ENCODE peak calls at places on chromosomes 12 and 14, in ten cellular contexts. T, X, K, M, W, H, Z, Y, C and S are unnamed samples. For H3K4me1, the result is how much of the 10 kb centered on the place peaks cover.

GRCh38 chr12:76633415-76633814 is 73.8 kb upstream of the OSBPL8 start:
- DNase-seq in T (no peak), M (peak), X (no peak), C (no peak), H (no peak), K (no peak), Z (no peak), W (peak), Y (no peak), S (no peak)

GRCh38 chr14:100416921-100417451 is 93.8 kb downstream of the SLC25A47 start:
- DNase-seq in Y (no peak), H (no peak), M (no peak), C (no peak), T (peak), Z (no peak), W (no peak), X (peak), K (no peak), S (no peak)

GRCh38 chr14:93045965-93046695 is 69.6 kb downstream of the ITPK1 start:
- DNase-seq in Z (no peak), M (peak), Y (no peak), H (no peak), T (no peak), K (no peak), X (no peak), C (no peak), W (peak), S (no peak)

GRCh38 chr14:89325959-89326358 is 91.1 kb downstream of the FOXN3 start:
- DNase-seq in Y (peak), X (no peak), T (no peak), Z (no peak), K (no peak), W (no peak), M (no peak), C (no peak), H (no peak), S (no peak)

GRCh38 chr12:96687719-96688118 is 198.3 kb downstream of the CFAP54 start:
- DNase-seq in Y (no peak), W (no peak), C (no peak), H (no peak), K (no peak), X (no peak), T (no peak), M (no peak), Z (no peak), S (no peak)

GRCh38 chr14:96285667-96286066 is 29.7 kb downstream of the BDKRB1 start:
- DNase-seq in Y (no peak), M (peak), X (no peak), W (no peak), Z (peak), H (no peak), C (peak), K (no peak), T (no peak), S (no peak)

GRCh38 chr14:72451081-72451972 is 442.6 kb downstream of the DPF3 start:
- DNase-seq in W (no peak), H (no peak), Z (no peak), T (peak), M (no peak), K (no peak), X (no peak), Y (no peak), C (no peak), S (no peak)

GRCh38 chr12:95118138-95118787 is 44.8 kb upstream of the NR2C1 start:
- DNase-seq in H (no peak), C (no peak), M (no peak), X (peak), Y (peak), Z (no peak), W (no peak), T (no peak), K (no peak), S (no peak)

GRCh38 chr14:58455593-58456265 is 28.2 kb downstream of the KIAA0586 start:
- DNase-seq in W (no peak), K (no peak), Y (no peak), T (no peak), X (peak), Z (no peak), M (no peak), C (no peak), H (no peak), S (no peak)

GRCh38 chr12:9669534-9669933 is at the start of gene CLEC2D:
- DNase-seq in X (no peak), C (no peak), M (no peak), H (no peak), K (no peak), Y (no peak), W (no peak), T (no peak), Z (no peak), S (no peak)

GRCh38 chr14:61568572-61569011 is 126.7 kb upstream of the HIF1A start:
- DNase-seq in K (peak), C (no peak), X (no peak), W (no peak), H (peak), Y (no peak), Z (no peak), T (peak), M (no peak), S (no peak)

GRCh38 chr14:103302966-103303365 is 31.1 kb upstream of the EIF5 start:
- DNase-seq in K (no peak), X (no peak), T (no peak), Y (no peak), C (no peak), H (no peak), W (no peak), Z (no peak), M (no peak), S (no peak)

GRCh38 chr14:103296987-103297386 is 37.0 kb upstream of the EIF5 start:
- DNase-seq in K (no peak), Z (no peak), Y (no peak), T (no peak), M (peak), C (peak), H (no peak), X (peak), W (peak), S (peak)

GRCh38 chr14:103301512-103302197 is 32.4 kb upstream of the EIF5 start:
- DNase-seq in X (no peak), T (no peak), C (no peak), Y (no peak), W (peak), M (peak), H (no peak), Z (no peak), K (no peak), S (no peak)

GRCh38 chr14:103296007-103296406 is 38.0 kb upstream of the EIF5 start:
- DNase-seq in X (peak), M (no peak), H (no peak), Y (peak), Z (no peak), C (peak), K (no peak), T (no peak), W (no peak), S (peak)

DNA sequence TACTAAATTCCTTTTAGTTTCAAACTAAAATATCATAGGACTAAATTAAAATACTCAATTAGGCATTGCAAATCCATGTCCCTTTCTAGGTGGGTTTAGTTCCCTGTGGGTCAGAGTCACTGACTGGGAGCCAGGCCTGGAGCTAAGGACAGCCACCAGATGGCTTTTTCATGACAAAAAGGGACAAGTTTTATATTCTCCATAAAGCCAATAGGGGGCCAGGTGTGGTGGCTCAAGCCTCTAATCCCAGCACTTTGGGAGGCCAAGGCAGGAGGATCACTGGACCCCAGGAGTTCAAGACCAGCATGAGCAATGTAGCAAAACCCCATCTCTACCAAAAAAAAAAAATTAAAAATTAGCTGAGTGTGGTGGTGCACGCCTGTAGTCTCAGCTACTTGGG is 35.4 kb upstream of the EIF5 start:
- DNase-seq in K (no peak), X (peak), T (no peak), M (peak), Z (no peak), Y (peak), H (no peak), W (no peak), C (no peak), S (no peak)
- TF ChIP-seq EP300 in K (no peak), X (no peak), T (no peak), M (no peak), Z (no peak), Y (no peak), H (no peak), W (no peak), C (no peak), S (no peak)

DNA sequence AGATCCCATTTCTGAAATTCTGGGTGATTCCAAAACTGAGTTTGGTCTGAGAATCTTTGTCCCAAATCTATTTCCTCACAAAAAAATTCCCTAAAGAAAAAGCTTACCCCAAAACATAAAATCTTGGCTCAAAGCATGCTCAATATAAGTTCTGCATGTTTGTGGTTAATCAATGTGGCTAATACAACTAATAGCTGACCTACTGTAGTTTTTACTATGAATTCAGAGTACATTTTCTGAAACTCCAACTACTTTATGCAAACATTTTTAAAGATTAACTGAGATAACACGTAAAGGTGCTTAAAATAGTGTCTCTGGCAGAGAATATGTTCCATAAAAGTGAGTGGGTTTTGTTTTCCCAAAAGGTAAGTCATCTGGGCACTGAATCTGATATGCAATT is 133.1 kb downstream of the MED13L start:
- DNase-seq in Z (no peak), K (no peak), X (no peak), W (no peak), Y (no peak), H (no peak), M (no peak), C (no peak), T (no peak), S (no peak)
- H3K4me3 ChIP-seq in Z (no peak), K (no peak), X (no peak), W (no peak), Y (no peak), H (no peak), M (no peak), C (no peak), T (no peak), S (no peak)

DNA sequence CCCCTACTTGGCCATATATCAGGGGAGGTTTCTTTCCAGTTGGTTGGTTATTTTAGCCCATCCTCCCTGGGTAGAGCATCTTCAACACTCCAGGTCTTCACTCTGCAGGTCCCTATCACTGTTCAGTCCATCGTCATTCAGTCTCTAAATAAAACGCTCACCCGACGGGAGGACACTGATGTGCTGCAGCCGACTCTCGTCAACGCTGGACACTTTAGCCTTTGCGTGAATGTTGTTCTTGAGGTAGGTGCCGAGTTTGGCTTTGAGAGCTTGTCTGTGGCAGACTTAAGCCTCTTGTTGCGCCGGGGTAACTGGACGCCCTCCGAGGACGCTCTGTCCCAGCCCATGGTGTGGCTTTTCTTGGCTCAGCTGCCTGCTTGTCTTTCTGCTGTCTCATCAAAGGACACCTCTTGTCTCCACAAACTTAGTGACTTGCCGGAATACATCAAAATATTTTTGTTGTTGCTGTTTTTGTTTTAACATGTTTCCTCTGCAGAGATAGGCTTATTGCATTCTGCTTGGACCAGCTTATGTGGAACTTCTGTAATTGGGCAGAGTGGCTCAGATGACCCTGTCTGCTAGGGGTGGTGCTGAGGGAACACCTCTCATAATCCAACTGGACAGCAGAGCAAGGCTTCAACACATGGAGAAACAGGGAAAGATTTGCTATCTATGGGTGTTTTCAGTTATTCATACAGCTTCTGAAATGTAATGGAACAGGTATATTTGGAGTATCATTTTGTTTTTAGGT is 26.5 kb downstream of the TCTN1 start:
- DNase-seq in Z (no peak), Y (no peak), C (no peak), T (no peak), X (no peak), W (no peak), M (no peak), H (no peak), K (no peak), S (no peak)
- H3K4me1 ChIP-seq in Z (under half), Y (under half), C (under half), T (under half), X (under half), W (under half), M (under half), H (under half), K (under half), S (under half)

DNA sequence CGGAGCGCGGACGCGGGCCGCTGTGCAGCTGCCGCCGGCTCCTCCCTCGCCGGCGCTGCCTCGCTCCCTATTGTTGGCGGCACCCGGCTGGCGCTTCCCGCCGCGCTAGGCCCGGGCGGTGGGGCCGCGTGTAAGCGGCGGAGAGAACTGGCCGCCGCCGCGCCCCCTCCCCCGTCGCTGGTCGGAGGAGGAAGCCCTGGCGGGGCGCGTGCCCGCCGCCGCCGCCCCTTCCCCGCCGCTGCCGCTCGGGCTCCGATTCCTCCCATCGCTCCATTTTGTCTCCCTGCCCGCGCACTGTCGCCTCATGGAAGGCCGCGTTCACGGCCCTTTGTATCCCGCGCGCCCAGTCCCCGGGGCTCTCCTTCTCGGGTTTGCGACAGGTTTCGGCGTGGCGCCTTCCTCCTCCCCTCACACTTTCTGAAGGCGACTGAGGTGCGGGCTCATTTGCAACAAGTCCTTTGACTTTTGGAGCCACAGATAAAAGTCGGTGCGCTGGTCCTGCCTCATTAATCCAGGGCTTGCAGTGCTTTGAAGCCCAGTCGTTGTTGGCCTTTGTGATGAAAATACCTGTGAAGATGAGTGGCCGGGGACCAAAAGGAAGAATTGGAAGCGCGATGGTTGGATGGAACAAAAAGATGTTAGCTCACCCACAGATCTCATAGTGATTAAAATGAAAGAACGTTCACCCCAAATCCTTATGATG is 704 bp downstream of the CPSF6 start:
- DNase-seq in Z (no peak), T (peak), X (peak), W (no peak), K (peak), Y (no peak), H (peak), M (peak), C (peak), S (peak)
- TF ChIP-seq EP300 in Z (no peak), T (no peak), X (no peak), W (no peak), K (no peak), Y (no peak), H (no peak), M (no peak), C (no peak), S (no peak)

GRCh38 chr12:104136577-104136976 is 1.4 kb downstream of the NFYB start:
- DNase-seq in X (no peak), Y (no peak), T (no peak), K (no peak), M (no peak), H (no peak), W (no peak), Z (no peak), C (no peak), S (no peak)
- H3K4me3 ChIP-seq in X (peak), Y (peak), T (peak), K (peak), M (peak), H (peak), W (peak), Z (peak), C (peak), S (peak)

GRCh38 chr12:53073881-53074280 is 5.3 kb downstream of the SPRYD3 start:
- DNase-seq in Z (peak), M (no peak), K (no peak), C (peak), T (no peak), W (no peak), H (no peak), X (no peak), Y (no peak), S (no peak)

GRCh38 chr12:53077030-53077429 is 2.2 kb downstream of the SPRYD3 start:
- DNase-seq in Y (no peak), X (no peak), M (no peak), H (no peak), W (no peak), Z (no peak), K (no peak), T (no peak), C (peak), S (no peak)

GRCh38 chr12:53074290-53074998 is 4.7 kb downstream of the SPRYD3 start:
- DNase-seq in T (no peak), K (no peak), M (no peak), H (no peak), Z (no peak), C (peak), X (no peak), Y (no peak), W (no peak), S (peak)

GRCh38 chr12:53076461-53076860 is 2.7 kb downstream of the SPRYD3 start:
- DNase-seq in C (peak), Y (no peak), T (no peak), H (no peak), W (no peak), X (no peak), Z (no peak), M (no peak), K (no peak), S (no peak)

DNA sequence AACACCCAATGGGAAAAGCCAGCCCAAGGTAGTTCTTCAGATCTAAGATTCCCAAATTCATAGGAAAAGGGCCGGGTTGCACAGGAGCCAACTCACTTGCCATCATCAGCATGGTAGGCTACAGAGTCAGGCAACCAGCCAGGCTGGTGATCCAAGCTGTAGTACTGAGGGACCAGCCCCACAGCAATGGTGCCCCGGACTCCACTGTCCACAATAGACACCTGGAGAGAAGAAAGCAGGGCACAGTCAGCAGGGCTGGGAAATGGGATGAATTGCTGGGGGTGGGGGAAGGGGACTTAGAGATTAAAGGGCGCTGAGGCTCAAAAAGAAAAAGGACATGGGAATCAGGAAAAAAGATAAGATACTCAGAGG is 4.2 kb downstream of the SPRYD3 start:
- DNase-seq in Y (no peak), M (no peak), H (no peak), T (no peak), W (no peak), K (no peak), C (peak), X (no peak), Z (no peak), S (no peak)
- H3K4me1 ChIP-seq in Y (half or more), M (under half), H (half or more), T (under half), W (under half), K (under half), C (half or more), X (under half), Z (half or more), S (half or more)

DNA sequence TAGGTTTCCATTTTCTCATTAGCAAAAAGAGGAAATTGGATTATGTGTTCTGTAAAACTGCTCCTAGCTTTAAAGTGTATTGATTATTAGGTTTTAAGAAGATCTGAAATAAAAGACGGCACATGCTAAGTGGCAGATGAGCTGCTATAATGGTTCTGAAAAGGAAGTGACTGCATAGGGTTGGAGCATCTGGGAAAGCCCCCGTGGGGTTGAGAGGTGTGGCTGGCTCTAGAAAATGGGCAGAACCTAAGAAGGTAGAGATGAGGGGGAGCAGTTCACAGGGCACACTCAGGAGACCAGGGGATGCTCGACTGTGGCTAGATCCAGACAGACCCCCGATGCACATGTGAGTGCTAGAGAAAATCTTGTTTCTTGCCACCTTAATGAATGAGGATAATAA is 1.9 kb downstream of the IFNG-AS1 start:
- DNase-seq in H (no peak), K (no peak), C (no peak), T (peak), Y (no peak), W (no peak), Z (no peak), M (no peak), X (no peak), S (no peak)
- TF ChIP-seq EP300 in H (no peak), K (no peak), C (no peak), T (no peak), Y (no peak), W (no peak), Z (no peak), M (no peak), X (no peak), S (no peak)